ENCODE peak calls at places on chromosomes 13 and 19, in six cellular contexts. One of them, this sample, is unnamed.

GRCh38 chr19:3440082-3440481 is 40.2 kb downstream of the SMIM24 start:
- DNase-seq in fibroblast of pulmonary artery: peak
- DNase-seq in heart right ventricle: no peak
- DNase-seq in glutamatergic neuron: peak
- DNase-seq in Calu3: peak
- DNase-seq in AG09319: no peak
- DNase-seq in this sample: peak

GRCh38 chr19:4676955-4677731 is 7.0 kb upstream of the MYDGF start:
- DNase-seq in fibroblast of pulmonary artery: peak
- DNase-seq in heart right ventricle: peak
- DNase-seq in glutamatergic neuron: peak
- DNase-seq in Calu3: peak
- DNase-seq in AG09319: no peak
- DNase-seq in this sample: no peak

GRCh38 chr19:19321143-19321577 is 531 bp downstream of the MAU2 start:
- DNase-seq in fibroblast of pulmonary artery: no peak
- DNase-seq in heart right ventricle: no peak
- DNase-seq in glutamatergic neuron: no peak
- DNase-seq in Calu3: no peak
- DNase-seq in AG09319: no peak
- DNase-seq in this sample: no peak

GRCh38 chr13:28636677-28637317 is 22.1 kb upstream of the POMP start:
- DNase-seq in fibroblast of pulmonary artery: peak
- DNase-seq in heart right ventricle: peak
- DNase-seq in glutamatergic neuron: peak
- DNase-seq in Calu3: peak
- DNase-seq in AG09319: peak
- DNase-seq in this sample: peak

GRCh38 chr13:113514844-113515243 is 24.3 kb upstream of the DCUN1D2 start:
- DNase-seq in fibroblast of pulmonary artery: no peak
- DNase-seq in heart right ventricle: no peak
- DNase-seq in glutamatergic neuron: no peak
- DNase-seq in Calu3: no peak
- DNase-seq in AG09319: no peak
- DNase-seq in this sample: no peak

GRCh38 chr13:106649495-106649894 is 81.6 kb upstream of the ARGLU1 start:
- DNase-seq in fibroblast of pulmonary artery: peak
- DNase-seq in heart right ventricle: no peak
- DNase-seq in glutamatergic neuron: no peak
- DNase-seq in Calu3: peak
- DNase-seq in AG09319: no peak
- DNase-seq in this sample: no peak

GRCh38 chr19:41872775-41873647 is 4.1 kb upstream of the CD79A start:
- DNase-seq in fibroblast of pulmonary artery: peak
- DNase-seq in heart right ventricle: peak
- DNase-seq in glutamatergic neuron: peak
- DNase-seq in Calu3: peak
- DNase-seq in AG09319: no peak
- DNase-seq in this sample: no peak

GRCh38 chr19:46784262-46785053 is 3.9 kb downstream of the SLC1A5 start:
- DNase-seq in fibroblast of pulmonary artery: peak
- DNase-seq in heart right ventricle: peak
- DNase-seq in glutamatergic neuron: peak
- DNase-seq in Calu3: peak
- DNase-seq in AG09319: peak
- DNase-seq in this sample: peak

GRCh38 chr13:97627566-97627965 is 193.6 kb downstream of the RAP2A start:
- DNase-seq in fibroblast of pulmonary artery: peak
- DNase-seq in heart right ventricle: peak
- DNase-seq in glutamatergic neuron: peak
- DNase-seq in Calu3: peak
- DNase-seq in AG09319: peak
- DNase-seq in this sample: no peak

GRCh38 chr19:41871573-41872383 is 5.3 kb upstream of the CD79A start:
- DNase-seq in fibroblast of pulmonary artery: no peak
- DNase-seq in heart right ventricle: peak
- DNase-seq in glutamatergic neuron: no peak
- DNase-seq in Calu3: no peak
- DNase-seq in AG09319: no peak
- DNase-seq in this sample: peak

GRCh38 chr13:22883961-22884360 is 296.8 kb upstream of the SGCG start:
- DNase-seq in fibroblast of pulmonary artery: no peak
- DNase-seq in heart right ventricle: no peak
- DNase-seq in glutamatergic neuron: no peak
- DNase-seq in Calu3: no peak
- DNase-seq in AG09319: no peak
- DNase-seq in this sample: no peak

GRCh38 chr19:977058-977464 is 7.1 kb upstream of the WDR18 start:
- DNase-seq in fibroblast of pulmonary artery: no peak
- DNase-seq in heart right ventricle: no peak
- DNase-seq in glutamatergic neuron: peak
- DNase-seq in Calu3: no peak
- DNase-seq in AG09319: no peak
- DNase-seq in this sample: no peak

GRCh38 chr13:48731957-48732569 is 78.3 kb downstream of the CYSLTR2 start:
- DNase-seq in fibroblast of pulmonary artery: peak
- DNase-seq in heart right ventricle: no peak
- DNase-seq in glutamatergic neuron: peak
- DNase-seq in Calu3: peak
- DNase-seq in AG09319: no peak
- DNase-seq in this sample: peak

GRCh38 chr13:114130708-114131580 is 1.5 kb downstream of the RASA3 start:
- DNase-seq in fibroblast of pulmonary artery: peak
- DNase-seq in heart right ventricle: peak
- DNase-seq in glutamatergic neuron: peak
- DNase-seq in Calu3: no peak
- DNase-seq in AG09319: peak
- DNase-seq in this sample: peak

GRCh38 chr19:2271516-2272103 is 10.4 kb downstream of the PEAK3 start:
- DNase-seq in fibroblast of pulmonary artery: peak
- DNase-seq in heart right ventricle: no peak
- DNase-seq in glutamatergic neuron: no peak
- DNase-seq in Calu3: no peak
- DNase-seq in AG09319: no peak
- DNase-seq in this sample: no peak

GRCh38 chr19:29596885-29597525 is 9.1 kb upstream of the POP4 start:
- DNase-seq in fibroblast of pulmonary artery: peak
- DNase-seq in heart right ventricle: no peak
- DNase-seq in glutamatergic neuron: no peak
- DNase-seq in Calu3: peak
- DNase-seq in AG09319: no peak
- DNase-seq in this sample: no peak

GRCh38 chr13:75437582-75438318 is 44.2 kb downstream of the TBC1D4 start:
- DNase-seq in fibroblast of pulmonary artery: peak
- DNase-seq in heart right ventricle: peak
- DNase-seq in glutamatergic neuron: no peak
- DNase-seq in Calu3: no peak
- DNase-seq in AG09319: no peak
- DNase-seq in this sample: no peak

GRCh38 chr13:34731486-34731885 is 210.6 kb upstream of the NBEA start:
- DNase-seq in fibroblast of pulmonary artery: no peak
- DNase-seq in heart right ventricle: no peak
- DNase-seq in glutamatergic neuron: no peak
- DNase-seq in Calu3: no peak
- DNase-seq in AG09319: no peak
- DNase-seq in this sample: no peak

GRCh38 chr13:29920018-29920643 is 69.7 kb upstream of the UBL3 start:
- DNase-seq in fibroblast of pulmonary artery: no peak
- DNase-seq in heart right ventricle: no peak
- DNase-seq in glutamatergic neuron: no peak
- DNase-seq in Calu3: no peak
- DNase-seq in AG09319: no peak
- DNase-seq in this sample: no peak

GRCh38 chr13:31172001-31172400 is 10.3 kb upstream of the HSPH1 start:
- DNase-seq in fibroblast of pulmonary artery: peak
- DNase-seq in heart right ventricle: no peak
- DNase-seq in glutamatergic neuron: no peak
- DNase-seq in Calu3: no peak
- DNase-seq in AG09319: no peak
- DNase-seq in this sample: no peak

GRCh38 chr13:99228737-99229691 is 28.4 kb downstream of the UBAC2 start:
- DNase-seq in fibroblast of pulmonary artery: peak
- DNase-seq in heart right ventricle: no peak
- DNase-seq in glutamatergic neuron: no peak
- DNase-seq in Calu3: no peak
- DNase-seq in AG09319: no peak
- DNase-seq in this sample: peak

GRCh38 chr13:45713106-45713690 is 11.1 kb downstream of the CBY2 start:
- DNase-seq in fibroblast of pulmonary artery: no peak
- DNase-seq in heart right ventricle: no peak
- DNase-seq in glutamatergic neuron: no peak
- DNase-seq in Calu3: no peak
- DNase-seq in AG09319: no peak
- DNase-seq in this sample: no peak

GRCh38 chr19:33194884-33195710 is 967 bp downstream of the LRP3 start:
- DNase-seq in fibroblast of pulmonary artery: peak
- DNase-seq in heart right ventricle: peak
- DNase-seq in glutamatergic neuron: peak
- DNase-seq in Calu3: no peak
- DNase-seq in AG09319: no peak
- DNase-seq in this sample: no peak

GRCh38 chr13:98796798-98797197 is 44.3 kb upstream of the SLC15A1 start:
- DNase-seq in fibroblast of pulmonary artery: no peak
- DNase-seq in heart right ventricle: no peak
- DNase-seq in glutamatergic neuron: peak
- DNase-seq in Calu3: no peak
- DNase-seq in AG09319: no peak
- DNase-seq in this sample: no peak

GRCh38 chr13:114104626-114105350 is 27.6 kb downstream of the RASA3 start:
- DNase-seq in fibroblast of pulmonary artery: no peak
- DNase-seq in heart right ventricle: no peak
- DNase-seq in glutamatergic neuron: no peak
- DNase-seq in Calu3: no peak
- DNase-seq in AG09319: no peak
- DNase-seq in this sample: no peak

GRCh38 chr19:47239610-47240296 is 8.8 kb upstream of the BBC3 start:
- DNase-seq in fibroblast of pulmonary artery: peak
- DNase-seq in heart right ventricle: no peak
- DNase-seq in glutamatergic neuron: peak
- DNase-seq in Calu3: peak
- DNase-seq in AG09319: no peak
- DNase-seq in this sample: peak

GRCh38 chr13:72698164-72698563 is 29.3 kb downstream of the MZT1 start:
- DNase-seq in fibroblast of pulmonary artery: peak
- DNase-seq in heart right ventricle: no peak
- DNase-seq in glutamatergic neuron: no peak
- DNase-seq in Calu3: no peak
- DNase-seq in AG09319: no peak
- DNase-seq in this sample: no peak

GRCh38 chr13:102642475-102642874 is 45.7 kb downstream of the TPP2 start:
- DNase-seq in fibroblast of pulmonary artery: no peak
- DNase-seq in heart right ventricle: peak
- DNase-seq in glutamatergic neuron: no peak
- DNase-seq in Calu3: no peak
- DNase-seq in AG09319: no peak
- DNase-seq in this sample: no peak

GRCh38 chr19:57807541-57807940 is 7.2 kb downstream of the ZNF552 start:
- DNase-seq in fibroblast of pulmonary artery: peak
- DNase-seq in heart right ventricle: no peak
- DNase-seq in glutamatergic neuron: no peak
- DNase-seq in Calu3: no peak
- DNase-seq in AG09319: no peak
- DNase-seq in this sample: no peak

GRCh38 chr13:36819811-36820140 is 754 bp downstream of the RFXAP start:
- DNase-seq in fibroblast of pulmonary artery: peak
- DNase-seq in heart right ventricle: peak
- DNase-seq in glutamatergic neuron: no peak
- DNase-seq in Calu3: no peak
- DNase-seq in AG09319: no peak
- DNase-seq in this sample: no peak

GRCh38 chr19:40281381-40282208 is 3.5 kb downstream of the AKT2 start:
- DNase-seq in fibroblast of pulmonary artery: no peak
- DNase-seq in heart right ventricle: no peak
- DNase-seq in glutamatergic neuron: no peak
- DNase-seq in Calu3: no peak
- DNase-seq in AG09319: no peak
- DNase-seq in this sample: no peak

GRCh38 chr13:113741101-113741731 is 17.8 kb upstream of the TMEM255B start:
- DNase-seq in fibroblast of pulmonary artery: no peak
- DNase-seq in heart right ventricle: no peak
- DNase-seq in glutamatergic neuron: no peak
- DNase-seq in Calu3: no peak
- DNase-seq in AG09319: no peak
- DNase-seq in this sample: no peak

GRCh38 chr13:71672527-71672926 is 194.5 kb downstream of the DACH1 start:
- DNase-seq in fibroblast of pulmonary artery: peak
- DNase-seq in heart right ventricle: no peak
- DNase-seq in glutamatergic neuron: no peak
- DNase-seq in Calu3: no peak
- DNase-seq in AG09319: no peak
- DNase-seq in this sample: no peak

GRCh38 chr19:18304496-18305312 is 18.2 kb downstream of the LSM4 start:
- DNase-seq in fibroblast of pulmonary artery: peak
- DNase-seq in heart right ventricle: peak
- DNase-seq in glutamatergic neuron: peak
- DNase-seq in Calu3: peak
- DNase-seq in AG09319: no peak
- DNase-seq in this sample: peak
- TF ChIP-seq CTCF in fibroblast of pulmonary artery: no peak
- TF ChIP-seq CTCF in heart right ventricle: no peak
- TF ChIP-seq CTCF in glutamatergic neuron: no peak
- TF ChIP-seq CTCF in Calu3: no peak
- TF ChIP-seq CTCF in AG09319: no peak
- TF ChIP-seq CTCF in this sample: no peak

GRCh38 chr19:9323919-9324583 is at the start of gene ZNF559:
- DNase-seq in fibroblast of pulmonary artery: peak
- DNase-seq in heart right ventricle: peak
- DNase-seq in glutamatergic neuron: peak
- DNase-seq in Calu3: peak
- DNase-seq in AG09319: peak
- DNase-seq in this sample: peak
- TF ChIP-seq CTCF in fibroblast of pulmonary artery: peak
- TF ChIP-seq CTCF in heart right ventricle: peak
- TF ChIP-seq CTCF in glutamatergic neuron: peak
- TF ChIP-seq CTCF in Calu3: no peak
- TF ChIP-seq CTCF in AG09319: peak
- TF ChIP-seq CTCF in this sample: peak

DNA sequence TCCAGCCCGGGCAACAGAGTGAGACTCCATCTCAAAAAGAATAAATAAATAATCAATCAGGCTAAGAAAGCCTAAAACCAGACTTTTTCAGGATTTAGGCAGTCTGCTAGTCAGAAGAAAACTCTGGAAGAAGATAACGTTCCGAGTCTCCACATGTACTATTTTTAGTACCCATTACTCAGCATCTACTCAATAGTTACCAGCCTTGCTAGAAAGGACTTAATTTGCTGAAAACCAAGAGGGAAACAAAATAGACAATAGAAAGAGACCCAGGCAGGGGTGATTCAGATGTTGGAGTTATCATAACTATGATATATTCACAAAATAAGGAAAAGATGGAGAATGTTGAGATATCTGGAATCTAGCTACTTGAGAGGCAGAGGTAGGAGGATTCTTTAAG is 3.6 kb upstream of the LIN7B start:
- DNase-seq in fibroblast of pulmonary artery: peak
- DNase-seq in heart right ventricle: no peak
- DNase-seq in glutamatergic neuron: no peak
- DNase-seq in Calu3: no peak
- DNase-seq in AG09319: no peak
- DNase-seq in this sample: no peak
- TF ChIP-seq CTCF in fibroblast of pulmonary artery: no peak
- TF ChIP-seq CTCF in heart right ventricle: no peak
- TF ChIP-seq CTCF in glutamatergic neuron: no peak
- TF ChIP-seq CTCF in Calu3: no peak
- TF ChIP-seq CTCF in AG09319: no peak
- TF ChIP-seq CTCF in this sample: no peak

GRCh38 chr13:79901336-79901735 is 420.4 kb downstream of the NDFIP2 start:
- DNase-seq in fibroblast of pulmonary artery: peak
- DNase-seq in heart right ventricle: no peak
- DNase-seq in glutamatergic neuron: no peak
- DNase-seq in Calu3: no peak
- DNase-seq in AG09319: no peak
- DNase-seq in this sample: no peak
- TF ChIP-seq CTCF in fibroblast of pulmonary artery: no peak
- TF ChIP-seq CTCF in heart right ventricle: no peak
- TF ChIP-seq CTCF in glutamatergic neuron: no peak
- TF ChIP-seq CTCF in Calu3: no peak
- TF ChIP-seq CTCF in AG09319: peak
- TF ChIP-seq CTCF in this sample: no peak

This sample was measured in GM13977.